ENCODE peak calls at places on chromosomes 5 and 9, in eight cellular contexts. G is spleen; K is CD8-positive, alpha-beta T cell; A is Karpas-422; Y is heart right ventricle; F is fibroblast of lung; B is transverse colon; N is IMR-90. E is an unnamed sample. For H3K9me3, the result is how much of the 10 kb centered on the place peaks cover.

GRCh38 chr9:115593587-115594091 is 475.7 kb upstream of the TNC start:
- DNase-seq in A (peak), B (no peak), K (no peak), Y (no peak), N (peak), G (no peak), F (peak), E (peak)

GRCh38 chr9:124941689-124942561 is 1.0 kb upstream of the GOLGA1 start:
- DNase-seq in G (peak), Y (peak), N (peak), B (peak), A (peak), K (peak), F (peak), E (peak)

GRCh38 chr5:68331202-68332108 is 115.9 kb downstream of the PIK3R1 start:
- DNase-seq in G (no peak), N (peak), Y (no peak), B (no peak), F (peak), A (no peak), K (no peak), E (no peak)

GRCh38 chr5:8686707-8687106 is 817.8 kb downstream of the MTRR start:
- DNase-seq in N (peak), A (no peak), G (no peak), K (no peak), F (peak), B (no peak), Y (no peak), E (no peak)

GRCh38 chr5:127754259-127754658 is 51.1 kb downstream of the CCDC192 start:
- DNase-seq in A (no peak), Y (no peak), B (no peak), N (peak), G (no peak), K (no peak), F (peak), E (peak)

GRCh38 chr5:73338201-73339126 is 110.1 kb downstream of the FOXD1 start:
- DNase-seq in Y (no peak), G (no peak), A (no peak), B (no peak), F (peak), K (no peak), N (peak), E (no peak)

GRCh38 chr5:91312698-91313097 is 70.4 kb downstream of the ARRDC3 start:
- DNase-seq in N (no peak), B (no peak), G (no peak), Y (no peak), F (peak), A (no peak), K (no peak), E (no peak)

GRCh38 chr9:69170231-69170630 is 3.8 kb upstream of the TJP2 start:
- DNase-seq in B (no peak), N (peak), Y (no peak), G (no peak), K (no peak), A (no peak), F (peak), E (no peak)

GRCh38 chr5:17396247-17396646 is 101.8 kb upstream of the TAF11L2 start:
- DNase-seq in Y (no peak), N (peak), K (no peak), A (no peak), B (no peak), G (no peak), F (peak), E (no peak)

GRCh38 chr5:95403996-95404395 is 12.8 kb downstream of the FAM81B start:
- DNase-seq in Y (no peak), B (no peak), A (no peak), N (no peak), F (peak), K (no peak), G (no peak), E (no peak)

GRCh38 chr5:34501033-34501432 is 155.1 kb upstream of the RAI14 start:
- DNase-seq in G (no peak), A (no peak), N (no peak), F (no peak), B (no peak), Y (no peak), K (no peak), E (no peak)

GRCh38 chr5:15695171-15695676 is 195.2 kb downstream of the FBXL7 start:
- DNase-seq in B (no peak), K (no peak), G (no peak), N (peak), F (peak), Y (no peak), A (no peak), E (no peak)

GRCh38 chr9:116247284-116247683 is 93.7 kb downstream of the PAPPA start:
- DNase-seq in F (no peak), N (no peak), B (no peak), G (no peak), A (no peak), K (no peak), Y (no peak), E (no peak)

GRCh38 chr5:142507528-142507927 is 178.4 kb downstream of the FGF1 start:
- DNase-seq in G (no peak), N (no peak), K (no peak), F (no peak), A (no peak), B (no peak), Y (no peak), E (no peak)

GRCh38 chr5:26519245-26519644 is 519.1 kb downstream of the CDH9 start:
- DNase-seq in Y (no peak), A (no peak), K (no peak), F (no peak), N (no peak), G (no peak), B (no peak), E (no peak)

GRCh38 chr5:143752165-143752564 is 59.8 kb upstream of the HMHB1 start:
- DNase-seq in N (no peak), Y (no peak), K (no peak), A (no peak), B (no peak), G (no peak), F (no peak), E (no peak)

DNA sequence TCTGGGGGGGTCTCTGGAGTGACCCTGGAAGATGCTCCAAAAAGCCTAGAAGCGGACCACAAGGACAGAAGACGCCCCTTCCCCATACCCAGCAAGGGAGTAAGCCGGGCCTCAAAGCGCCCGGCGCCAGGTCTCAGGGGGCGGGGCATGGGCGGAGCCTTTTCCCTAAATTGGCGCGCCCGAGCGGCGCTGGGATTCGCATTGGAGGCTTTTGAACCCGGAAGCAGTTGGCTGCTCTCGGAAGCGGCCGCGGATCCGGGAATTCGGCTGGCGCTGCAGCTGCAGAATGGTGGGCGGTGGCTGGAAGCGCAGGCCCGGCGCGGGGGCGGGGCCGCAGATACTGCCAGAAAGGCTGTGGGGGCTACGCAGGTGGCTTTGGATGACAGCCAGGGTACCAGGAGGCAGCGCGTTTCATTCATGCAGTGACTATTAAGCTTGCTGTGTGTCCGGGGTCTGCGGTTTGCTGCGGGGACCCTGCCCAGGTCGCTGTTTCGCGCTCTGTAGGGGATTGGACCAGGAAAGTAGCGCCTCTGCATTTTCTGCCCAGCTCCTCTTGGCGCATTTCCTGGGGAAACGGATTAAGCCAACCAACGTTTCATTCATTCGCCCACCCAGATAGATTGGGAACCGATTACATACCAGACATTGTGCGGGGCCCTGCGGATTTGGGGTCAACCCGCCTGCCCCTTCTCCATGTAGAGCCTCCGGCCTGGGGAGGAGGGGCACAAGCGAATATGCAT is 83.0 kb upstream of the FREM1 start:
- DNase-seq in F (peak), G (peak), Y (peak), K (peak), N (peak), A (no peak), B (peak), E (peak)
- H3K4me3 ChIP-seq in F (peak), G (peak), Y (peak), K (peak), N (peak), A (no peak), B (peak), E (peak)

DNA sequence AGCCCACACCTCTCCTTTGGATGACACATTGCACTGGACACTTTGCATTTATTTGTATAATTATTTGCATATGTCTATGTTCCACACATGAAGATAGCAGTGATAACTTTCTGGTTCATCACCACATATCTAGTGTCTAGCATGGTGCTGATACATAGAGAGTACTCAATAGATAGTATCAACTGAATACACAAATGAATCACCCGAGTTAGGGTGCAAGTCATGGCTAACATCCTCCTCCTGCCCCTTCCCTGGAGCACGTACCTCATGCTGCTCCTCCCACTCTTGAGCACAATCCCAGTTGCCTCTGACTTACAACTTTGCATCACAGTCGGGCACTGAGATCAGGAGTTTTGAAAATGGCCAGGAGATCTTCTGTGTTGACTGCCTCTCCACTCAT is 617.5 kb downstream of the EBF1 start:
- DNase-seq in Y (no peak), K (no peak), A (no peak), F (no peak), G (no peak), N (no peak), B (no peak), E (no peak)
- H3K9me3 ChIP-seq in Y (under half), K (under half), A (under half), F (under half), G (under half), N (under half), B (under half), E (under half)

GRCh38 chr9:133967024-133967741 is 24.9 kb downstream of the VAV2 start:
- DNase-seq in G (no peak), N (no peak), Y (no peak), A (no peak), K (no peak), B (no peak), F (peak), E (no peak)

GRCh38 chr9:133961226-133962165 is 30.6 kb downstream of the VAV2 start:
- DNase-seq in N (no peak), Y (no peak), F (no peak), B (no peak), A (peak), G (peak), K (no peak), E (no peak)

GRCh38 chr9:133963166-133963565 is 29.0 kb downstream of the VAV2 start:
- DNase-seq in G (peak), K (no peak), Y (peak), B (no peak), N (no peak), F (no peak), A (no peak), E (no peak)

GRCh38 chr9:133962341-133962740 is 29.8 kb downstream of the VAV2 start:
- DNase-seq in G (peak), K (no peak), Y (peak), N (no peak), A (no peak), F (no peak), B (no peak), E (no peak)

DNA sequence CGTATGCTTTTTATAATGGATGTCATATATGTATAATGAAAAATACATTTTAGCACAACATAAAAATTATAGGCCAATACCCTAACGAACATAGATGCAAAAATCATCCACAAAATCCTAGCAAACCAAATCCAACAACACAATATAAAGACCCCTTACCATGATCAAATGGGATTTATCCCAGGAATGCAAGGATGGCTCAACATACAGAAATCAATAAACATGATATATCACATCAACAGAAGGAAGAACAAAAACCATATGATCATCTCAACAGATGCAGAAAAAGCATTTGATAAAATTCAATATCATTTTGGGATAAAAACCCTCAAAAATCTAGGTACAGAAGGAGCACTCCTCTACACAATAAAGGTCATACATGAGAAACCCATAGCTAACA is 27.7 kb downstream of the VAV2 start:
- DNase-seq in B (no peak), Y (no peak), G (no peak), K (no peak), A (no peak), F (no peak), N (no peak), E (no peak)
- H3K4me3 ChIP-seq in B (no peak), Y (no peak), G (no peak), K (no peak), A (no peak), F (no peak), N (no peak), E (no peak)

GRCh38 chr9:88421348-88421747 is 33.1 kb downstream of the SPIN1 start:
- DNase-seq in G (no peak), F (no peak), K (no peak), A (no peak), N (no peak), B (no peak), Y (no peak), E (no peak)
- H3K9me3 ChIP-seq in G (under half), F (under half), K (under half), A (under half), N (under half), B (under half), Y (under half), E (under half)

GRCh38 chr5:3878267-3878666 is 282.6 kb downstream of the IRX1 start:
- DNase-seq in F (no peak), G (no peak), K (no peak), N (no peak), A (no peak), Y (no peak), B (no peak), E (no peak)

DNA sequence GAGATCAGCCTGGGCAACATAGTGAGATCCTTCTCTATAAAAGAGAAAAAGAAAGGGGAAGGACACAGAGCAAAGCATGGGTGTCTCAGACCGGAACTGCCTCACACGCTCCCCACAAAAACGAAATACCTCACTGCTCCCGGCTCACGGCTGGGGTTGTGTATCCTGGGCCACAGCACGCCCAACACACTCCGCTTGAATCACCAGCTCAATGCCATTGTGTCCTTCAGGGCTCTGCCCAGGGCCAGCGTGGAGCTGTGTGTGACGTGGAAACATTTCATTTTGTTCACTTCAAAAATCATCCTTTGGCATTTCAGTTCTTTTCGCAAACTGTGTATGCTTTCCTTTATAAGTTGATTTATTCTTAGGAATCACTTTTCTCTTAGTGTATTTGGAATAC is 279.5 kb downstream of the IRX1 start:
- DNase-seq in A (no peak), N (no peak), K (no peak), F (no peak), B (no peak), G (no peak), Y (no peak), E (no peak)
- H3K4me3 ChIP-seq in A (no peak), N (no peak), K (no peak), F (no peak), B (no peak), G (no peak), Y (no peak), E (no peak)

GRCh38 chr5:180282281-180282680 is 9.6 kb downstream of the MAPK9 start:
- DNase-seq in Y (no peak), A (no peak), B (no peak), N (no peak), G (no peak), F (no peak), K (no peak), E (no peak)
- H3K9me3 ChIP-seq in Y (under half), A (under half), B (under half), N (under half), G (under half), F (under half), K (under half), E (under half)

DNA sequence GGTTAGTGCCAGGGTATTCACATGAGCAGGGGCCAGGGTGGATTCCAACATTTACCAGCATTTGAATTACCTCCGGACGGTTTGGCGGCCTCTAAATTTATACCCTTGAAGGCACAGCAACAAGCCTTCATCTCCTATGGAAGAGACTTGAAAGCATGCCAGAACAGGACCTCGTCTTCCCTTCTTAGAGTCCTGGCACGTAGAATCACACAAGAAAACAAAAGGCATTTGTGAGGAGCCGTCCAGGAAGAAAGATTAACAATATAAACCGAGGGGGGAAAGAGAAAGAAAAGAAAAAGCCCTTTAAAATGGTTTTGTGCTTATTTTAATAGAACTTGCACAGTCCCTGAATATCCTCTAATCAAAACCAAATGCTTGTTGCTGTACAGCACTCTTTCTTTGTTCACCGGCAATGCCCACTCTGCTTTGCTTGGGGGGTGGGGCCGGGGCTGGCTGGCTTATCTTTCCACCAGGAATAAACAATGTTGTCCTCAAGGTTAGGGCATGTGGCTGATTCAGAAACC is 575.8 kb upstream of the ZNF462 start:
- DNase-seq in Y (no peak), A (peak), N (no peak), B (no peak), K (no peak), G (peak), F (peak), E (no peak)
- H3K4me3 ChIP-seq in Y (peak), A (no peak), N (no peak), B (peak), K (no peak), G (peak), F (no peak), E (peak)

E was measured in prostate gland.